ENCODE peak calls at places on chromosomes 6 and 20, in five cellular contexts. One of them, this sample, is unnamed.

GRCh38 chr20:9447182-9447581 is 67.2 kb upstream of the LAMP5 start:
- DNase-seq in prostate gland: no peak
- DNase-seq in IMR-90: no peak
- DNase-seq in endothelial cell of umbilical vein: no peak
- DNase-seq in stomach: no peak
- DNase-seq in this sample: no peak

GRCh38 chr20:25437153-25437581 is 29.7 kb downstream of the GINS1 start:
- DNase-seq in prostate gland: no peak
- DNase-seq in IMR-90: peak; percentile 40
- DNase-seq in endothelial cell of umbilical vein: no peak
- DNase-seq in stomach: no peak
- DNase-seq in this sample: no peak

GRCh38 chr20:8082025-8082424 is 50.0 kb upstream of the PLCB1 start:
- DNase-seq in prostate gland: no peak
- DNase-seq in IMR-90: no peak
- DNase-seq in endothelial cell of umbilical vein: no peak
- DNase-seq in stomach: no peak
- DNase-seq in this sample: no peak

GRCh38 chr6:137832110-137832509 is 34.9 kb upstream of the TNFAIP3 start:
- DNase-seq in prostate gland: no peak
- DNase-seq in IMR-90: peak; percentile 92
- DNase-seq in endothelial cell of umbilical vein: no peak
- DNase-seq in stomach: no peak
- DNase-seq in this sample: no peak

GRCh38 chr20:45987108-45987780 is 15.2 kb upstream of the ZNF335 start:
- DNase-seq in prostate gland: peak; percentile 38
- DNase-seq in IMR-90: peak; percentile 45
- DNase-seq in endothelial cell of umbilical vein: peak; percentile 64
- DNase-seq in stomach: peak; percentile 79
- DNase-seq in this sample: peak; percentile 66

GRCh38 chr6:31586596-31586995 is 519 bp downstream of the LST1 start:
- DNase-seq in prostate gland: no peak
- DNase-seq in IMR-90: no peak
- DNase-seq in endothelial cell of umbilical vein: no peak
- DNase-seq in stomach: no peak
- DNase-seq in this sample: no peak

GRCh38 chr6:156780962-156781705 is 4.0 kb downstream of the ARID1B start:
- DNase-seq in prostate gland: no peak
- DNase-seq in IMR-90: no peak
- DNase-seq in endothelial cell of umbilical vein: no peak
- DNase-seq in stomach: no peak
- DNase-seq in this sample: no peak

GRCh38 chr6:102759415-102759814 is 1365.9 kb downstream of the GRIK2 start:
- DNase-seq in prostate gland: no peak
- DNase-seq in IMR-90: no peak
- DNase-seq in endothelial cell of umbilical vein: no peak
- DNase-seq in stomach: no peak
- DNase-seq in this sample: no peak

GRCh38 chr20:11366660-11367059 is 551.0 kb upstream of the BTBD3 start:
- DNase-seq in prostate gland: no peak
- DNase-seq in IMR-90: peak; percentile 96
- DNase-seq in endothelial cell of umbilical vein: no peak
- DNase-seq in stomach: no peak
- DNase-seq in this sample: no peak

GRCh38 chr20:4896971-4897497 is 104.3 kb downstream of the SLC23A2 start:
- DNase-seq in prostate gland: no peak
- DNase-seq in IMR-90: no peak
- DNase-seq in endothelial cell of umbilical vein: no peak
- DNase-seq in stomach: no peak
- DNase-seq in this sample: no peak

GRCh38 chr6:3268680-3269079 is 9.9 kb downstream of the PSMG4 start:
- DNase-seq in prostate gland: no peak
- DNase-seq in IMR-90: no peak
- DNase-seq in endothelial cell of umbilical vein: no peak
- DNase-seq in stomach: no peak
- DNase-seq in this sample: no peak

GRCh38 chr20:23021541-23021940 is 13.6 kb upstream of the SSTR4 start:
- DNase-seq in prostate gland: no peak
- DNase-seq in IMR-90: no peak
- DNase-seq in endothelial cell of umbilical vein: no peak
- DNase-seq in stomach: no peak
- DNase-seq in this sample: no peak

GRCh38 chr6:168274046-168274952 is 45.3 kb downstream of the DACT2 start:
- DNase-seq in prostate gland: no peak
- DNase-seq in IMR-90: no peak
- DNase-seq in endothelial cell of umbilical vein: no peak
- DNase-seq in stomach: peak; percentile 47
- DNase-seq in this sample: no peak

GRCh38 chr20:63568170-63568981 is 5.7 kb downstream of the HELZ2 start:
- DNase-seq in prostate gland: no peak
- DNase-seq in IMR-90: no peak
- DNase-seq in endothelial cell of umbilical vein: no peak
- DNase-seq in stomach: no peak
- DNase-seq in this sample: no peak

GRCh38 chr6:49464691-49465090 is 1.5 kb downstream of the CENPQ start:
- DNase-seq in prostate gland: no peak
- DNase-seq in IMR-90: no peak
- DNase-seq in endothelial cell of umbilical vein: no peak
- DNase-seq in stomach: no peak
- DNase-seq in this sample: no peak

GRCh38 chr6:17638212-17638611 is 38.1 kb downstream of the FAM8A1 start:
- DNase-seq in prostate gland: no peak
- DNase-seq in IMR-90: peak; percentile 3
- DNase-seq in endothelial cell of umbilical vein: no peak
- DNase-seq in stomach: no peak
- DNase-seq in this sample: no peak

GRCh38 chr6:25450469-25451198 is 171.5 kb downstream of the CARMIL1 start:
- DNase-seq in prostate gland: no peak
- DNase-seq in IMR-90: no peak
- DNase-seq in endothelial cell of umbilical vein: no peak
- DNase-seq in stomach: no peak
- DNase-seq in this sample: no peak

GRCh38 chr6:15246217-15247211 is 645 bp downstream of the JARID2 start:
- DNase-seq in prostate gland: no peak
- DNase-seq in IMR-90: peak; percentile 49
- DNase-seq in endothelial cell of umbilical vein: no peak
- DNase-seq in stomach: no peak
- DNase-seq in this sample: no peak

GRCh38 chr6:144104898-144105487 is 9.6 kb upstream of the SF3B5 start:
- DNase-seq in prostate gland: peak; percentile 58
- DNase-seq in IMR-90: peak; percentile 79
- DNase-seq in endothelial cell of umbilical vein: peak; percentile 84
- DNase-seq in stomach: no peak
- DNase-seq in this sample: peak; percentile 89

GRCh38 chr6:14322841-14323240 is 205.3 kb downstream of the CD83 start:
- DNase-seq in prostate gland: no peak
- DNase-seq in IMR-90: no peak
- DNase-seq in endothelial cell of umbilical vein: no peak
- DNase-seq in stomach: no peak
- DNase-seq in this sample: no peak

DNA sequence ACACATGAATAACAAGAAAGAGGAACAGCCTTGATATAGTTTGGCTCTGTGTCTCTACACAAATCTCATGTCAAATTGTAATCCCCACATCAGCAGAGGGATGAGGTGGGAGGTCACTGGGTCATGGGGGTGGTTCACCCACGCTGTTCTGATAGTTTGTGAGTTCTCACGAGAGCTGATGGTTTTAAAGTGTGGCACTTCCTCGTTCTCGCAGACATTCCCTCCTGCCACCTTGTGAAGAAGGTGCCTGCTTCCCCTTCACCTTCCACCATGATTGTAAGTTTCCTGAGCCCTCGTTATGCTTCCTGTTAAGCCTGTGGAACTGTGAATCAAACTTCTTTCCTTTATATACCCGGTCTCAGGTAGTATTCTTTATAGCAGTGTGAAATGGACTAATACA is 13.1 kb downstream of the SRPK1 start:
- DNase-seq in prostate gland: no peak
- DNase-seq in IMR-90: no peak
- DNase-seq in endothelial cell of umbilical vein: no peak
- DNase-seq in stomach: no peak
- DNase-seq in this sample: no peak
- TF ChIP-seq POLR2A in prostate gland: no peak
- TF ChIP-seq POLR2A in IMR-90: no peak
- TF ChIP-seq POLR2A in endothelial cell of umbilical vein: no peak
- TF ChIP-seq POLR2A in stomach: no peak
- TF ChIP-seq POLR2A in this sample: no peak

GRCh38 chr20:38432292-38432691 is 2.8 kb downstream of the SNHG17 start:
- DNase-seq in prostate gland: no peak
- DNase-seq in IMR-90: no peak
- DNase-seq in endothelial cell of umbilical vein: no peak
- DNase-seq in stomach: no peak
- DNase-seq in this sample: no peak
- H3K4me3 ChIP-seq in prostate gland: no peak overlapping the region
- H3K4me3 ChIP-seq in IMR-90: no peak overlapping the region
- H3K4me3 ChIP-seq in endothelial cell of umbilical vein: no peak overlapping the region
- H3K4me3 ChIP-seq in stomach: no peak overlapping the region
- H3K4me3 ChIP-seq in this sample: no peak overlapping the region

DNA sequence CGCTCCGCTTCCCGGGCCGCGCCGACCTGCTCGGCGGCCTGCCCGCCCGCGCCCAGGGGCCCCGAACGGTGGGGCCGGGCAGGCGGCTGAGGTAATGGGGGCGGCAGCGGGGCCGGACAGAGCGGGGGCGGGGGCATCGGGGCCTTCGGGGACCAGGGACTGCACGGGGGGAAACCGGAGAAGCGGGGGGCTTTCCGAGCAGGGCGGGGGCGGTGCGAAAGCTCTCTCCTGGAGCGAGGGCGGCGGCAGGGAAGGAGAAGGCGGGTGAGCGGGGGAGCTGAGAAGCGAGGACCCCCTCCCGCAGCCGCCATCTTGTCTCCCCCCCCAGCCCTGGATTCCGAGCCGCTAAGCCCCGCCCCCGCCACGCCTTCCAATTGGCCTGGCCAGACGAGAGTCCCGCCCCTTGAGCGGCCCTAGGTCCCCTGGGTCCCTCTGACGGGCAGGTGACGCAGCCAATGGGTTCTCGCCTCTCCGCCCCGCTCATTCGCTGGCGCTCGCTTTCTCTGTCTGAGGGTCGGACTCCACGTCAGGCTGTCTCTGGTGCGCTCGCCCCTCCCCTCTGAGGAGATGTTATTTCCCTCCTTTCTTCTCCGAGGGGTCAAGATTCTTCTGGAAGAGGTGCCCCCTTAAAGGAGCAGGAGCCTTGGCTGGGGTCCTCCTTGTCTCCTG is 470 bp downstream of the BRPF3 start:
- DNase-seq in prostate gland: peak; percentile 98
- DNase-seq in IMR-90: peak; percentile 96
- DNase-seq in endothelial cell of umbilical vein: peak; percentile 98
- DNase-seq in stomach: peak; percentile 100
- DNase-seq in this sample: peak; percentile 99
- TF ChIP-seq POLR2A in prostate gland: peak; percentile 61
- TF ChIP-seq POLR2A in IMR-90: peak; percentile 57
- TF ChIP-seq POLR2A in endothelial cell of umbilical vein: peak; percentile 59
- TF ChIP-seq POLR2A in stomach: no peak
- TF ChIP-seq POLR2A in this sample: peak; percentile 80

GRCh38 chr6:149128489-149129145 is 188.9 kb upstream of the TAB2 start:
- DNase-seq in prostate gland: no peak
- DNase-seq in IMR-90: no peak
- DNase-seq in endothelial cell of umbilical vein: peak; percentile 21
- DNase-seq in stomach: no peak
- DNase-seq in this sample: no peak

GRCh38 chr6:149131891-149132290 is 185.6 kb upstream of the TAB2 start:
- DNase-seq in prostate gland: no peak
- DNase-seq in IMR-90: no peak
- DNase-seq in endothelial cell of umbilical vein: no peak
- DNase-seq in stomach: no peak
- DNase-seq in this sample: no peak

GRCh38 chr6:149129401-149130077 is 188.0 kb upstream of the TAB2 start:
- DNase-seq in prostate gland: no peak
- DNase-seq in IMR-90: peak; percentile 65
- DNase-seq in endothelial cell of umbilical vein: no peak
- DNase-seq in stomach: no peak
- DNase-seq in this sample: peak; percentile 28

GRCh38 chr6:149132336-149132735 is 185.2 kb upstream of the TAB2 start:
- DNase-seq in prostate gland: peak; percentile 42
- DNase-seq in IMR-90: no peak
- DNase-seq in endothelial cell of umbilical vein: no peak
- DNase-seq in stomach: no peak
- DNase-seq in this sample: no peak

DNA sequence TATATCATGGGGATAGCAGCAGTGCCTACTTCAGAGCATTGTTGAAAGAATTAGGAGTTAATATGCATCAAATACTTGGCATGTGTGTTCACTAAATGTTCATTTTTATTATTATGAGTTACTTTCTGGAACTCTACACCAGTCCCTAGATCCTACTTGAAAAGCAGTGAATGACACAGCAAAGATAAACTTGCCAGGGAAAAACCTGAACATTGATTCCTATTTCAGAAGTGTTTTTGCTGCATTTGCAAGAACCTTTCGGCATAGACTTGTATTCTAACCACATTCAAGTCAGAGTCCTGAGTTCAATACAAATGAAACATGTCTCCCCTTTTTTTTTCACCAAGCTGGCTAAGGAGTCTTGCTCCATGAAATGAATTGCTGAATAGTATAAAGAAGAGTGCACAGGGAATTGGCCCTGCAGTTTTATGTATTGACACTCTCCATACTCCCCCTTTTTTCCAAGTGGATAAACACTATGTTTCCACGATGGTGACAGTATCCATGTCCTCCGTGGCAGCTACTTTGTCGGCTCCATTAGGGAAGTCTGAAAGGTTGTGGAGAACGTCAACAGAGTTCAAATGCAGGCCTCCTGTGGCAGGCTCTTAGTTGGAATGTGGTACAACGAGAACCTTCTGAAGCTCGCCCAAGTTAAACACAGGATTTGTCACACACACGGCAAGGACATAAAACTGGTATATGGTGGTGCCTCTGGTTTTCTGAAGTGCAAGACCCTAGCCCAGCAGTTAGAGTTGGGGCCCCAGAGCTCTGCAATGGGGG is 187.2 kb upstream of the TAB2 start:
- DNase-seq in prostate gland: peak; percentile 79
- DNase-seq in IMR-90: peak; percentile 4
- DNase-seq in endothelial cell of umbilical vein: no peak
- DNase-seq in stomach: peak; percentile 68
- DNase-seq in this sample: no peak
- H3K4me3 ChIP-seq in prostate gland: no peak overlapping the region
- H3K4me3 ChIP-seq in IMR-90: no peak overlapping the region
- H3K4me3 ChIP-seq in endothelial cell of umbilical vein: no peak overlapping the region
- H3K4me3 ChIP-seq in stomach: no peak overlapping the region
- H3K4me3 ChIP-seq in this sample: no peak overlapping the region

This sample was measured in tibial nerve.